ENCODE peak calls at places on chromosome 1, in six cellular contexts. S, A, L, X, I and T are unnamed samples.

GRCh38 chr1:168637350-168637991 is 61.1 kb downstream of the XCL1 start:
- DNase-seq in S (peak; percentile 55), A (no peak), L (peak; percentile 61), X (no peak), I (no peak), T (peak; percentile 15)

GRCh38 chr1:186304982-186305949 is 69.8 kb downstream of the TPR start:
- DNase-seq in S (peak; percentile 33), A (no peak), L (peak; percentile 46), X (no peak), I (no peak), T (peak; percentile 53)

GRCh38 chr1:203769505-203770343 is 4.7 kb downstream of the LAX1 start:
- DNase-seq in S (peak; percentile 96), A (peak; percentile 88), L (peak; percentile 95), X (peak; percentile 72), I (peak; percentile 62), T (no peak)

GRCh38 chr1:15741183-15741850 is 982 bp upstream of the TMEM82 start:
- DNase-seq in S (peak; percentile 80), A (no peak), L (peak; percentile 75), X (peak; percentile 89), I (peak; percentile 86), T (peak; percentile 91)

GRCh38 chr1:78483903-78484302 is 6.9 kb upstream of the PTGFR start:
- DNase-seq in S (peak; percentile 35), A (no peak), L (no peak), X (no peak), I (no peak), T (no peak)

GRCh38 chr1:156430305-156430704 is 61.3 kb downstream of the RHBG start:
- DNase-seq in S (no peak), A (no peak), L (no peak), X (no peak), I (no peak), T (no peak)

GRCh38 chr1:23979387-23980005 is 631 bp downstream of the SRSF10 start:
- DNase-seq in S (no peak), A (no peak), L (no peak), X (no peak), I (no peak), T (no peak)

GRCh38 chr1:247373721-247374141 is 42.1 kb upstream of the ZNF496 start:
- DNase-seq in S (peak; percentile 52), A (no peak), L (peak; percentile 49), X (peak; percentile 68), I (no peak), T (peak; percentile 52)

GRCh38 chr1:71559880-71560279 is 479.0 kb upstream of the ZRANB2 start:
- DNase-seq in S (no peak), A (no peak), L (no peak), X (no peak), I (no peak), T (no peak)

GRCh38 chr1:226349801-226350503 is 41.0 kb upstream of the LIN9 start:
- DNase-seq in S (peak; percentile 36), A (no peak), L (no peak), X (no peak), I (no peak), T (peak; percentile 64)

GRCh38 chr1:24775348-24775747 is 30.1 kb downstream of the CLIC4 start:
- DNase-seq in S (no peak), A (no peak), L (no peak), X (no peak), I (no peak), T (no peak)

GRCh38 chr1:203480084-203480483 is 4.5 kb downstream of the PRELP start:
- DNase-seq in S (peak; percentile 90), A (no peak), L (peak; percentile 80), X (no peak), I (no peak), T (no peak)

GRCh38 chr1:159752135-159752580 is 28.6 kb upstream of the DUSP23 start:
- DNase-seq in S (peak; percentile 99), A (no peak), L (peak; percentile 100), X (no peak), I (peak; percentile 55), T (no peak)

GRCh38 chr1:17655169-17655568 is 100.0 kb upstream of the ACTL8 start:
- DNase-seq in S (no peak), A (no peak), L (no peak), X (no peak), I (no peak), T (no peak)

GRCh38 chr1:176617881-176618280 is 154.9 kb downstream of the PAPPA2 start:
- DNase-seq in S (no peak), A (no peak), L (peak; percentile 7), X (no peak), I (no peak), T (no peak)

GRCh38 chr1:180927841-180928240 is 15.1 kb downstream of the KIAA1614 start:
- DNase-seq in S (peak; percentile 5), A (no peak), L (peak; percentile 7), X (no peak), I (no peak), T (no peak)

GRCh38 chr1:203289281-203289981 is 15.9 kb upstream of the BTG2 start:
- DNase-seq in S (no peak), A (no peak), L (no peak), X (peak; percentile 78), I (no peak), T (peak; percentile 86)

GRCh38 chr1:4052657-4053056 is 152.6 kb upstream of the C1orf174 start:
- DNase-seq in S (no peak), A (no peak), L (no peak), X (no peak), I (no peak), T (no peak)

GRCh38 chr1:998051-998821 is 1.7 kb downstream of the HES4 start:
- DNase-seq in S (no peak), A (no peak), L (no peak), X (peak; percentile 61), I (no peak), T (no peak)

GRCh38 chr1:27638805-27639204 is 3.8 kb upstream of the FGR start:
- DNase-seq in S (no peak), A (no peak), L (no peak), X (no peak), I (no peak), T (no peak)

GRCh38 chr1:206117151-206117948 is at the start of gene AVPR1B:
- DNase-seq in S (peak; percentile 44), A (no peak), L (peak; percentile 23), X (peak; percentile 78), I (no peak), T (peak; percentile 48)

GRCh38 chr1:11858968-11859871 is 475 bp upstream of the NPPB start:
- DNase-seq in S (peak; percentile 71), A (peak; percentile 28), L (peak; percentile 74), X (peak; percentile 85), I (no peak), T (peak; percentile 88)

GRCh38 chr1:177505905-177506590 is 335.3 kb downstream of the BRINP2 start:
- DNase-seq in S (peak; percentile 4), A (no peak), L (peak; percentile 7), X (no peak), I (no peak), T (no peak)

GRCh38 chr1:178938959-178939317 is 68.1 kb upstream of the ANGPTL1 start:
- DNase-seq in S (peak; percentile 89), A (no peak), L (peak; percentile 81), X (peak; percentile 81), I (no peak), T (no peak)

GRCh38 chr1:110393286-110393685 is 2.5 kb upstream of the SLC16A4 start:
- DNase-seq in S (peak; percentile 28), A (no peak), L (no peak), X (no peak), I (no peak), T (no peak)

GRCh38 chr1:1349256-1350012 is at the start of gene DVL1:
- DNase-seq in S (peak; percentile 70), A (no peak), L (peak; percentile 53), X (peak; percentile 86), I (no peak), T (peak; percentile 95)

GRCh38 chr1:160189649-160190625 is at the start of gene CASQ1:
- DNase-seq in S (peak; percentile 49), A (no peak), L (peak; percentile 57), X (no peak), I (peak; percentile 59), T (no peak)

GRCh38 chr1:3772715-3773571 is at the start of gene SMIM1:
- DNase-seq in S (no peak), A (no peak), L (no peak), X (no peak), I (no peak), T (no peak)

GRCh38 chr1:218735436-218735835 is 390.3 kb downstream of the TGFB2 start:
- DNase-seq in S (peak; percentile 93), A (no peak), L (peak; percentile 93), X (no peak), I (no peak), T (no peak)
- TF ChIP-seq CTCF in S (no peak), A (no peak), L (no peak), X (no peak), I (no peak), T (no peak)

GRCh38 chr1:5750186-5751170 is 241.7 kb downstream of the NPHP4 start:
- DNase-seq in S (no peak), A (no peak), L (no peak), X (peak; percentile 45), I (peak; percentile 20), T (no peak)
- TF ChIP-seq CTCF in S (no peak), A (no peak), L (no peak), X (no peak), I (no peak), T (no peak)

GRCh38 chr1:196690582-196690981 is 38.7 kb downstream of the CFH start:
- DNase-seq in S (no peak), A (no peak), L (no peak), X (no peak), I (no peak), T (no peak)
- TF ChIP-seq CTCF in S (no peak), A (no peak), L (no peak), X (no peak), I (no peak), T (no peak)

GRCh38 chr1:201022824-201023516 is 544 bp downstream of the KIF21B start:
- DNase-seq in S (no peak), A (no peak), L (no peak), X (no peak), I (no peak), T (no peak)
- TF ChIP-seq CTCF in S (no peak), A (peak; percentile 7), L (no peak), X (no peak), I (no peak), T (peak; percentile 22)

GRCh38 chr1:64251971-64252370 is 48.5 kb downstream of the UBE2U start:
- DNase-seq in S (no peak), A (no peak), L (no peak), X (no peak), I (no peak), T (no peak)
- TF ChIP-seq CTCF in S (peak; percentile 28), A (no peak), L (peak; percentile 9), X (no peak), I (no peak), T (no peak)